ENCODE peak calls at places on chromosomes 13 and 19, in eight cellular contexts. U is endothelial cell of umbilical vein, E is GM12891, M is sigmoid colon, H is breast epithelium, L is HCT116, D is spleen, G is stomach. X is an unnamed sample.

GRCh38 chr19:38736413-38737280 is 7.6 kb downstream of the CAPN12 start:
- DNase-seq in D (peak; percentile 89), G (peak; percentile 83), M (peak; percentile 71), L (peak; percentile 48), E (peak; percentile 73), U (no peak), H (peak; percentile 75), X (peak; percentile 72)

GRCh38 chr13:19172647-19173030 is 9.0 kb downstream of the TUBA3C start:
- DNase-seq in U (no peak), D (peak; percentile 66), H (no peak), M (peak; percentile 34), G (no peak), L (no peak), E (no peak), X (no peak)

GRCh38 chr13:111875922-111876321 is 191.0 kb upstream of the SOX1 start:
- DNase-seq in H (no peak), U (no peak), E (no peak), M (no peak), G (no peak), L (no peak), D (no peak), X (no peak)

GRCh38 chr19:16614941-16615340 is 13.1 kb downstream of the MED26 start:
- DNase-seq in D (no peak), E (no peak), G (no peak), L (no peak), M (no peak), U (no peak), H (no peak), X (no peak)

GRCh38 chr13:46567671-46568070 is 14.7 kb downstream of the LRCH1 start:
- DNase-seq in L (no peak), E (no peak), D (no peak), G (no peak), M (no peak), H (no peak), U (no peak), X (no peak)

GRCh38 chr13:101611491-101612475 is 159.3 kb downstream of the ITGBL1 start:
- DNase-seq in U (no peak), D (no peak), E (no peak), L (no peak), H (no peak), M (no peak), G (no peak), X (no peak)

GRCh38 chr19:51460164-51460992 is 2.1 kb upstream of the SIGLEC8 start:
- DNase-seq in D (peak; percentile 61), H (no peak), L (no peak), U (peak; percentile 9), E (no peak), M (peak; percentile 32), G (peak; percentile 20), X (no peak)

GRCh38 chr19:39472746-39473442 is 7.7 kb upstream of the TIMM50 start:
- DNase-seq in G (no peak), H (no peak), M (no peak), E (no peak), L (no peak), U (no peak), D (no peak), X (no peak)

GRCh38 chr13:20994441-20994821 is 67.0 kb downstream of the LATS2 start:
- DNase-seq in L (no peak), E (no peak), G (no peak), U (no peak), D (no peak), M (no peak), H (no peak), X (no peak)

GRCh38 chr13:50993371-50993770 is 83.8 kb downstream of the RNASEH2B start:
- DNase-seq in M (no peak), D (no peak), G (no peak), U (no peak), H (no peak), E (no peak), L (no peak), X (no peak)

GRCh38 chr13:51682691-51683090 is 98.4 kb downstream of the WDFY2 start:
- DNase-seq in E (no peak), D (no peak), L (no peak), G (no peak), M (no peak), U (no peak), H (no peak), X (no peak)

GRCh38 chr19:3625996-3626472 is 556 bp downstream of the CACTIN start:
- DNase-seq in H (no peak), L (no peak), D (no peak), E (no peak), U (no peak), G (no peak), M (no peak), X (no peak)

DNA sequence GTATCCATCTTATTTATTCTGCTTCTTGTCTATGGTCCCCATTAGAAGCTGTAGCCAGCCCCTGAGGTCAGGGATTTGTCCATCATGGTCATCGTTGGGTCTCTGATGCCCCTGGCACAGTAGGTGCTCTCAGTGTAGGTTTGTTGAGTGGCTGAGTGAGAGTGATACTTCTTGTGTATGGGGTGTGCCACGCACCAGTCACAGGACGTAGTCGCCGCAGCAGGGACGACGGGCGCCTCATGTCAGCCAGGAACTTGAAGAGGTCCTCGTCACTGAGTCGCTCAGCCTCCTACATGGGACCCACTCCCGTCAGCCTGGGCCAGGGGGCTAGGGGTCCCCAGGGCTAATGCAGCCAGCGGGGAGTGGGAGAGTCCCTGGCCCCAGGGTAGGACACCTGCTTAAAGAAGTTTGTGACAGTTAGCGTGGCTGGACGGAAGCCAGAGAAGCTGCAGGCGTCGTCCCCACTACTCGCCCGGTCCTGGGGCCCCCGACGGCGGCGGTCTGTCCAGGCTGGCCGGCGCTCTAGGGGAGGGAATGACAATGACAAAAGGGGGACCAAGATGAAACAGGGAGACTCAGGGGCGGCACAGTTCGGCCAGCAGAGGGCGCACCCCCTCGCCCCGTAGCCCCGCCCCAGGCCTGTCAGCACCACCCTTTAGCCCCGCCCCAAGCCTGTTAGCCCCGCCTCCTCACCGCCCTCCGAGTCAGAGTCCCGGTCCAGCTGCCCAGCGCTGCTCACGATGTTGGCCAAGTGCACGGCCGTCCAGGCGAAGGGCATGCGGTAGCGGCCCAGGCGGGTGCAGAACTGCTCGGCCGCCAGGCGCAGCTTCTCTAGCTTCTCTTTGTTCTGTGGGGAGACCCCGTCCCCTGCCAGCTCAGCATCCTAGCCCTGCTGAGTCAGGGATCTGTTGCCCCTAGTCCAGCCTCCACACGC is 3.7 kb downstream of the ANGPTL8 start:
- DNase-seq in D (peak; percentile 95), L (peak; percentile 47), H (peak; percentile 59), U (peak; percentile 90), G (peak; percentile 96), M (peak; percentile 97), E (peak; percentile 99), X (peak; percentile 99)
- TF ChIP-seq POLR2A in D (no peak), L (no peak), H (no peak), U (peak; percentile 73), G (no peak), M (no peak), E (no peak), X (no peak)

GRCh38 chr13:41707192-41707858 is 250.0 kb downstream of the RGCC start:
- DNase-seq in M (no peak), E (no peak), U (no peak), G (no peak), D (no peak), H (no peak), L (no peak), X (no peak)
- TF ChIP-seq POLR2AphosphoS5 in M (peak; percentile 23), E (no peak), U (no peak), G (no peak), D (no peak), H (no peak), L (no peak), X (no peak)

GRCh38 chr19:8608858-8609209 is 1.7 kb downstream of the ADAMTS10 start:
- DNase-seq in U (no peak), L (no peak), E (no peak), D (no peak), H (no peak), M (no peak), G (no peak), X (no peak)

GRCh38 chr19:8610041-8610927 is at the start of gene ADAMTS10:
- DNase-seq in E (no peak), D (peak; percentile 78), H (no peak), M (peak; percentile 71), G (no peak), L (no peak), U (no peak), X (no peak)

GRCh38 chr19:8610928-8611284 is 391 bp upstream of the ADAMTS10 start:
- DNase-seq in G (no peak), H (no peak), E (no peak), U (no peak), M (no peak), D (no peak), L (no peak), X (no peak)

GRCh38 chr19:8611391-8611883 is 922 bp upstream of the ADAMTS10 start:
- DNase-seq in M (no peak), H (no peak), U (no peak), D (no peak), G (no peak), E (no peak), L (no peak), X (no peak)

DNA sequence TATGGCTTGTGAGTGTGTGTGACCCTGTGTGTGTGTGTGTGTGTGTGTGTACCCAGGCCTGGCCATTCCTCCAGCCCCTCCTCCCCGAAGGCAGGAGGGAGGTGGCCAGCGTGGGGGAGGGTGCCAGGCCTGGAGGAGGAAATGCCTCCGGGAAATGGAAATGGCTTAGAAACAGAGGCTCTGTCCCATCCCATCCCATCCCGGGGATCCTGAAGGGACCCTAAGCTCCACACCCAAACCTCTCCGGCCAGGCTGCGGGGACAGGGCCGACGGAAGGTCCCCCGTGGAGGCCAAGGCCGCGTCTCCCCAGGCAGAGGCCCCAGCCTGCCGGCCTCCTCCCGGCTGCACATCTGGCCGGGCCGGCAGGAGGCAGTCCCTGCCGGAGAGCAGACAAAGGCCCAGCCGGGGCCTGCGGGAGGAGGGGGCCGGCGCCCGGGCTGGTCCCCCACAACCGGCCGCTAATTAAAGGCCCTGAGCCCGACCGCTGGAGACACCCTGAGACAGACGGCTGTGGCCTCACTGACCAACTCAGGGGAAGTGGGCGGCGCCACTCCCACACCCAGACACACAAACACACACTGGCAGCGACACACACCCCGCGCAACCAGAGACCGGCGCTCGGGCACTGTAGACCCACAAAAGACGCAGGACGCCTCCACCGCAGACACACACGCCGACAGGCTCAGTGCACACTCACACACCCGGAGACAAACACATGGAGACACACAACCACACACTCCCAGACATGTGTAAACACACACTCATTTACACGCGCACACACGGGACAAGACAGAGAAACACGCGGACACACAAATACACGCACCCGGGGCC is 1.1 kb downstream of the ADAMTS10 start:
- DNase-seq in G (peak; percentile 30), U (peak; percentile 53), L (peak; percentile 15), H (no peak), M (peak; percentile 84), E (no peak), D (no peak), X (no peak)
- TF ChIP-seq POLR2A in G (no peak), U (no peak), L (no peak), H (no peak), M (no peak), E (no peak), D (no peak), X (no peak)

DNA sequence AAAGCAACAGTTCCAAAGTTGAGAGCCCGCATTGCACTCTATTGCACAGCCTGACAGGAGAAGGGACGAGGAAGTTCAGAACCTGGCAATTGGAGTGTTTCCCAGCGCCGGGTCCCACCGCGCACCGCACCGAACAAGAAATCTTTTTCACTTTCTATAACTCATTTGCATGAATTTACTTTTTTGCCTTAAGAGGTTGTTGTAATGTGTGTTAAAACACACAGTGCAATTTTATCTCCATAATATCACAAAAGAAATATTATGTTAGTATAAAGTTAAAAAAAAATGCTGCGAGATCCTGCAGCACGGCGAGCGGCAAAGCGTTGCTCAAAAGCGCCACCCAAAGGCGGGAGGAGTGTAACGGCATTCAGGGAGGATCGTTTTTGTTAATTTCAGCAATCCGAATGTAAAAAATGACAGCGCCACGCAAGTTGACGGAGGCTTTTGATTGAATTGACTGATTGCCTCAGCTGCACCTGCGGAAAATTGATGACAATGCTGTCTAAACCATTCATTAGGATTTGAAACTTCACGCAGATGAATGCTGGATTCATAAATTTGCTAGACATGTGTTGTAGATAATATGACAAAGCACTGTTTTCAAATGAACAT is 303.6 kb upstream of the ZNF507 start:
- DNase-seq in L (no peak), U (no peak), H (no peak), M (no peak), G (no peak), E (no peak), D (no peak), X (no peak)
- TF ChIP-seq POLR2AphosphoS5 in L (no peak), U (no peak), H (no peak), M (peak; percentile 6), G (no peak), E (no peak), D (no peak), X (no peak)